ENCODE peak calls at places on chromosomes 4 and X, in seven cellular contexts. One of them, this sample, is unnamed.

GRCh38 chr4:105719214-105719613 is 10.6 kb downstream of the GSTCD start:
- DNase-seq in Panc1: no peak
- DNase-seq in T-cell: no peak
- DNase-seq in AG10803: no peak
- DNase-seq in ovary: no peak
- DNase-seq in OCI-LY7: no peak
- DNase-seq in NCI-H345: no peak
- DNase-seq in this sample: no peak

GRCh38 chr4:1568855-1569460 is 115.2 kb downstream of the FAM53A start:
- DNase-seq in AG10803: no peak
- DNase-seq in Panc1: no peak
- DNase-seq in ovary: no peak
- DNase-seq in NCI-H345: no peak
- DNase-seq in OCI-LY7: no peak
- DNase-seq in T-cell: no peak
- DNase-seq in this sample: no peak

GRCh38 chr4:20678382-20678781 is 21.9 kb upstream of the PACRGL start:
- DNase-seq in OCI-LY7: no peak
- DNase-seq in ovary: no peak
- DNase-seq in NCI-H345: no peak
- DNase-seq in T-cell: no peak
- DNase-seq in AG10803: no peak
- DNase-seq in Panc1: no peak
- DNase-seq in this sample: no peak

GRCh38 chrX:14936561-14936960 is 63.3 kb downstream of the MOSPD2 start:
- DNase-seq in AG10803: peak; percentile 72
- DNase-seq in OCI-LY7: no peak
- DNase-seq in ovary: no peak
- DNase-seq in T-cell: no peak
- DNase-seq in Panc1: no peak
- DNase-seq in NCI-H345: no peak
- DNase-seq in this sample: no peak

GRCh38 chrX:43735534-43735933 is 79.4 kb downstream of the MAOA start:
- DNase-seq in T-cell: no peak
- DNase-seq in OCI-LY7: no peak
- DNase-seq in AG10803: no peak
- DNase-seq in NCI-H345: no peak
- DNase-seq in Panc1: no peak
- DNase-seq in ovary: no peak
- DNase-seq in this sample: no peak

GRCh38 chr4:179225594-179225993 is 1783.4 kb upstream of the AGA start:
- DNase-seq in NCI-H345: no peak
- DNase-seq in ovary: no peak
- DNase-seq in Panc1: no peak
- DNase-seq in AG10803: no peak
- DNase-seq in T-cell: no peak
- DNase-seq in OCI-LY7: no peak
- DNase-seq in this sample: no peak

GRCh38 chr4:7831330-7831729 is 108.3 kb downstream of the AFAP1 start:
- DNase-seq in OCI-LY7: no peak
- DNase-seq in Panc1: no peak
- DNase-seq in AG10803: peak; percentile 87
- DNase-seq in T-cell: peak; percentile 28
- DNase-seq in NCI-H345: no peak
- DNase-seq in ovary: no peak
- DNase-seq in this sample: no peak

GRCh38 chrX:150536455-150537116 is 31.8 kb upstream of the MTM1 start:
- DNase-seq in T-cell: no peak
- DNase-seq in Panc1: no peak
- DNase-seq in OCI-LY7: no peak
- DNase-seq in ovary: no peak
- DNase-seq in NCI-H345: no peak
- DNase-seq in AG10803: no peak
- DNase-seq in this sample: no peak

GRCh38 chr4:86895692-86896488 is 3.7 kb upstream of the C4orf36 start:
- DNase-seq in NCI-H345: peak; percentile 58
- DNase-seq in T-cell: no peak
- DNase-seq in OCI-LY7: peak; percentile 73
- DNase-seq in Panc1: peak; percentile 38
- DNase-seq in ovary: no peak
- DNase-seq in AG10803: peak; percentile 77
- DNase-seq in this sample: no peak

GRCh38 chrX:123324628-123325027 is 140.6 kb downstream of the GRIA3 start:
- DNase-seq in T-cell: no peak
- DNase-seq in Panc1: no peak
- DNase-seq in ovary: no peak
- DNase-seq in AG10803: no peak
- DNase-seq in OCI-LY7: no peak
- DNase-seq in NCI-H345: no peak
- DNase-seq in this sample: no peak